ENCODE peak calls at places on chromosomes 2 and 18, in four cellular contexts. One of them, this sample, is unnamed.

GRCh38 chr2:71777946-71778345 is 324.6 kb downstream of the DYSF start:
- DNase-seq in GM20000: no peak
- DNase-seq in effector memory CD4-positive, alpha-beta T cell: no peak
- DNase-seq in psoas muscle: no peak
- DNase-seq in this sample: no peak

GRCh38 chr18:11323359-11323819 is 174.0 kb upstream of the PIEZO2 start:
- DNase-seq in GM20000: no peak
- DNase-seq in effector memory CD4-positive, alpha-beta T cell: no peak
- DNase-seq in psoas muscle: no peak
- DNase-seq in this sample: no peak

GRCh38 chr2:95294579-95295250 is 2.4 kb upstream of the KCNIP3 start:
- DNase-seq in GM20000: no peak
- DNase-seq in effector memory CD4-positive, alpha-beta T cell: no peak
- DNase-seq in psoas muscle: no peak
- DNase-seq in this sample: no peak

GRCh38 chr2:189821953-189822748 is 37.9 kb downstream of the PMS1 start:
- DNase-seq in GM20000: no peak
- DNase-seq in effector memory CD4-positive, alpha-beta T cell: no peak
- DNase-seq in psoas muscle: peak; percentile 43
- DNase-seq in this sample: no peak

GRCh38 chr18:68969027-68969426 is 171.1 kb downstream of the CCDC102B start:
- DNase-seq in GM20000: no peak
- DNase-seq in effector memory CD4-positive, alpha-beta T cell: no peak
- DNase-seq in psoas muscle: no peak
- DNase-seq in this sample: no peak

GRCh38 chr18:59900222-59901128 is 679 bp downstream of the PMAIP1 start:
- DNase-seq in GM20000: peak; percentile 79
- DNase-seq in effector memory CD4-positive, alpha-beta T cell: peak; percentile 47
- DNase-seq in psoas muscle: no peak
- DNase-seq in this sample: no peak

GRCh38 chr2:235000426-235001236 is 48.8 kb downstream of the SH3BP4 start:
- DNase-seq in GM20000: no peak
- DNase-seq in effector memory CD4-positive, alpha-beta T cell: no peak
- DNase-seq in psoas muscle: peak; percentile 33
- DNase-seq in this sample: no peak

GRCh38 chr2:240935101-240935876 is 29.2 kb downstream of the CROCC2 start:
- DNase-seq in GM20000: no peak
- DNase-seq in effector memory CD4-positive, alpha-beta T cell: no peak
- DNase-seq in psoas muscle: peak; percentile 50
- DNase-seq in this sample: no peak

GRCh38 chr2:233356546-233357308 is 2.4 kb downstream of the DGKD start:
- DNase-seq in GM20000: no peak
- DNase-seq in effector memory CD4-positive, alpha-beta T cell: no peak
- DNase-seq in psoas muscle: no peak
- DNase-seq in this sample: no peak

GRCh38 chr2:129709030-129709955 is 270.2 kb upstream of the RAB6C start:
- DNase-seq in GM20000: no peak
- DNase-seq in effector memory CD4-positive, alpha-beta T cell: no peak
- DNase-seq in psoas muscle: no peak
- DNase-seq in this sample: no peak

GRCh38 chr2:19900536-19901200 is 1.1 kb downstream of the TTC32 start:
- DNase-seq in GM20000: no peak
- DNase-seq in effector memory CD4-positive, alpha-beta T cell: no peak
- DNase-seq in psoas muscle: no peak
- DNase-seq in this sample: no peak

GRCh38 chr18:10114727-10115463 is 201.1 kb downstream of the VAPA start:
- DNase-seq in GM20000: no peak
- DNase-seq in effector memory CD4-positive, alpha-beta T cell: no peak
- DNase-seq in psoas muscle: no peak
- DNase-seq in this sample: no peak

GRCh38 chr18:70107037-70107436 is 98.5 kb downstream of the RTTN start:
- DNase-seq in GM20000: no peak
- DNase-seq in effector memory CD4-positive, alpha-beta T cell: no peak
- DNase-seq in psoas muscle: no peak
- DNase-seq in this sample: no peak

GRCh38 chr2:4715065-4715464 is 977.1 kb upstream of the SOX11 start:
- DNase-seq in GM20000: no peak
- DNase-seq in effector memory CD4-positive, alpha-beta T cell: no peak
- DNase-seq in psoas muscle: no peak
- DNase-seq in this sample: no peak